ENCODE peak calls at places on chromosomes 4 and X, in six cellular contexts. One of them, this sample, is unnamed.
A peak's percentile ranks its signal among the peaks of the same experiment; 100 is the strongest.

GRCh38 chr4:82753725-82754410 is 44.7 kb downstream of the SCD5 start:
- DNase-seq in AG09309: no peak
- DNase-seq in amygdala: no peak
- DNase-seq in activated CD4-positive, alpha-beta T cell treated with anti-CD3 and anti-CD28 coated beads, Interleukin-2, amount 10 ng/mL, durations not matched to agents 7 days and 5 days: no peak
- DNase-seq in astrocyte of the cerebellum: no peak
- DNase-seq in HEK293T: no peak
- DNase-seq in this sample: no peak

GRCh38 chrX:27728291-27728690 is 79.5 kb upstream of the MAGEB10 start:
- DNase-seq in AG09309: no peak
- DNase-seq in amygdala: no peak
- DNase-seq in activated CD4-positive, alpha-beta T cell treated with anti-CD3 and anti-CD28 coated beads, Interleukin-2, amount 10 ng/mL, durations not matched to agents 7 days and 5 days: no peak
- DNase-seq in astrocyte of the cerebellum: peak; percentile 33
- DNase-seq in HEK293T: no peak
- DNase-seq in this sample: no peak

GRCh38 chr4:22695917-22696316 is 3.2 kb downstream of the GBA3 start:
- DNase-seq in AG09309: no peak
- DNase-seq in amygdala: no peak
- DNase-seq in activated CD4-positive, alpha-beta T cell treated with anti-CD3 and anti-CD28 coated beads, Interleukin-2, amount 10 ng/mL, durations not matched to agents 7 days and 5 days: no peak
- DNase-seq in astrocyte of the cerebellum: no peak
- DNase-seq in HEK293T: no peak
- DNase-seq in this sample: no peak

GRCh38 chr4:3635090-3635820 is 103.0 kb upstream of the LRPAP1 start:
- DNase-seq in AG09309: no peak
- DNase-seq in amygdala: no peak
- DNase-seq in activated CD4-positive, alpha-beta T cell treated with anti-CD3 and anti-CD28 coated beads, Interleukin-2, amount 10 ng/mL, durations not matched to agents 7 days and 5 days: no peak
- DNase-seq in astrocyte of the cerebellum: no peak
- DNase-seq in HEK293T: no peak
- DNase-seq in this sample: no peak

GRCh38 chrX:151754042-151754419 is 19.5 kb downstream of the CNGA2 start:
- DNase-seq in AG09309: peak; percentile 55
- DNase-seq in amygdala: no peak
- DNase-seq in activated CD4-positive, alpha-beta T cell treated with anti-CD3 and anti-CD28 coated beads, Interleukin-2, amount 10 ng/mL, durations not matched to agents 7 days and 5 days: no peak
- DNase-seq in astrocyte of the cerebellum: peak; percentile 65
- DNase-seq in HEK293T: no peak
- DNase-seq in this sample: no peak

GRCh38 chrX:155216940-155217450 is 735 bp downstream of the VBP1 start:
- DNase-seq in AG09309: no peak
- DNase-seq in amygdala: no peak
- DNase-seq in activated CD4-positive, alpha-beta T cell treated with anti-CD3 and anti-CD28 coated beads, Interleukin-2, amount 10 ng/mL, durations not matched to agents 7 days and 5 days: no peak
- DNase-seq in astrocyte of the cerebellum: no peak
- DNase-seq in HEK293T: peak; percentile 21
- DNase-seq in this sample: no peak

GRCh38 chr4:55409468-55410171 is 13.9 kb downstream of the TMEM165 start:
- DNase-seq in AG09309: no peak
- DNase-seq in amygdala: no peak
- DNase-seq in activated CD4-positive, alpha-beta T cell treated with anti-CD3 and anti-CD28 coated beads, Interleukin-2, amount 10 ng/mL, durations not matched to agents 7 days and 5 days: no peak
- DNase-seq in astrocyte of the cerebellum: no peak
- DNase-seq in HEK293T: no peak
- DNase-seq in this sample: no peak

GRCh38 chr4:121668368-121669162 is 28.2 kb downstream of the ANXA5 start:
- DNase-seq in AG09309: peak; percentile 96
- DNase-seq in amygdala: no peak
- DNase-seq in activated CD4-positive, alpha-beta T cell treated with anti-CD3 and anti-CD28 coated beads, Interleukin-2, amount 10 ng/mL, durations not matched to agents 7 days and 5 days: no peak
- DNase-seq in astrocyte of the cerebellum: peak; percentile 94
- DNase-seq in HEK293T: no peak
- DNase-seq in this sample: no peak

GRCh38 chr4:4848540-4848939 is 10.9 kb upstream of the MSX1 start:
- DNase-seq in AG09309: no peak
- DNase-seq in amygdala: no peak
- DNase-seq in activated CD4-positive, alpha-beta T cell treated with anti-CD3 and anti-CD28 coated beads, Interleukin-2, amount 10 ng/mL, durations not matched to agents 7 days and 5 days: no peak
- DNase-seq in astrocyte of the cerebellum: no peak
- DNase-seq in HEK293T: no peak
- DNase-seq in this sample: no peak

GRCh38 chr4:139085141-139085540 is 69.6 kb downstream of the NOCT start:
- DNase-seq in AG09309: no peak
- DNase-seq in amygdala: no peak
- DNase-seq in activated CD4-positive, alpha-beta T cell treated with anti-CD3 and anti-CD28 coated beads, Interleukin-2, amount 10 ng/mL, durations not matched to agents 7 days and 5 days: no peak
- DNase-seq in astrocyte of the cerebellum: no peak
- DNase-seq in HEK293T: no peak
- DNase-seq in this sample: no peak

GRCh38 chrX:119672252-119672825 is 20.6 kb downstream of the SEPTIN6 start:
- DNase-seq in AG09309: no peak
- DNase-seq in amygdala: no peak
- DNase-seq in activated CD4-positive, alpha-beta T cell treated with anti-CD3 and anti-CD28 coated beads, Interleukin-2, amount 10 ng/mL, durations not matched to agents 7 days and 5 days: no peak
- DNase-seq in astrocyte of the cerebellum: no peak
- DNase-seq in HEK293T: no peak
- DNase-seq in this sample: no peak

GRCh38 chr4:76904646-76905190 is 6.8 kb upstream of the SOWAHB start:
- DNase-seq in AG09309: no peak
- DNase-seq in amygdala: no peak
- DNase-seq in activated CD4-positive, alpha-beta T cell treated with anti-CD3 and anti-CD28 coated beads, Interleukin-2, amount 10 ng/mL, durations not matched to agents 7 days and 5 days: no peak
- DNase-seq in astrocyte of the cerebellum: no peak
- DNase-seq in HEK293T: no peak
- DNase-seq in this sample: no peak

GRCh38 chr4:123649644-123650356 is 253.2 kb downstream of the SPRY1 start:
- DNase-seq in AG09309: peak; percentile 67
- DNase-seq in amygdala: no peak
- DNase-seq in activated CD4-positive, alpha-beta T cell treated with anti-CD3 and anti-CD28 coated beads, Interleukin-2, amount 10 ng/mL, durations not matched to agents 7 days and 5 days: no peak
- DNase-seq in astrocyte of the cerebellum: peak; percentile 28
- DNase-seq in HEK293T: peak; percentile 42
- DNase-seq in this sample: no peak

GRCh38 chr4:7135389-7135746 is 57.0 kb upstream of the SORCS2 start:
- DNase-seq in AG09309: no peak
- DNase-seq in amygdala: no peak
- DNase-seq in activated CD4-positive, alpha-beta T cell treated with anti-CD3 and anti-CD28 coated beads, Interleukin-2, amount 10 ng/mL, durations not matched to agents 7 days and 5 days: no peak
- DNase-seq in astrocyte of the cerebellum: peak; percentile 65
- DNase-seq in HEK293T: no peak
- DNase-seq in this sample: no peak

GRCh38 chrX:12118134-12118533 is 20.1 kb upstream of the FRMPD4 start:
- DNase-seq in AG09309: no peak
- DNase-seq in amygdala: no peak
- DNase-seq in activated CD4-positive, alpha-beta T cell treated with anti-CD3 and anti-CD28 coated beads, Interleukin-2, amount 10 ng/mL, durations not matched to agents 7 days and 5 days: no peak
- DNase-seq in astrocyte of the cerebellum: no peak
- DNase-seq in HEK293T: no peak
- DNase-seq in this sample: no peak

GRCh38 chr4:153261431-153261830 is 57.2 kb downstream of the TRIM2 start:
- DNase-seq in AG09309: peak; percentile 23
- DNase-seq in amygdala: no peak
- DNase-seq in activated CD4-positive, alpha-beta T cell treated with anti-CD3 and anti-CD28 coated beads, Interleukin-2, amount 10 ng/mL, durations not matched to agents 7 days and 5 days: no peak
- DNase-seq in astrocyte of the cerebellum: no peak
- DNase-seq in HEK293T: no peak
- DNase-seq in this sample: no peak

GRCh38 chrX:153829799-153830631 is at the start of gene PDZD4:
- DNase-seq in AG09309: no peak
- DNase-seq in amygdala: no peak
- DNase-seq in activated CD4-positive, alpha-beta T cell treated with anti-CD3 and anti-CD28 coated beads, Interleukin-2, amount 10 ng/mL, durations not matched to agents 7 days and 5 days: no peak
- DNase-seq in astrocyte of the cerebellum: no peak
- DNase-seq in HEK293T: peak; percentile 47
- DNase-seq in this sample: no peak

GRCh38 chr4:70936200-70936787 is 34.1 kb downstream of the MOB1B start:
- DNase-seq in AG09309: no peak
- DNase-seq in amygdala: no peak
- DNase-seq in activated CD4-positive, alpha-beta T cell treated with anti-CD3 and anti-CD28 coated beads, Interleukin-2, amount 10 ng/mL, durations not matched to agents 7 days and 5 days: peak; percentile 23
- DNase-seq in astrocyte of the cerebellum: no peak
- DNase-seq in HEK293T: no peak
- DNase-seq in this sample: no peak

This sample was measured in tibial nerve.